ENCODE peak calls at places on chromosomes 6 and 20, in ten cellular contexts. One of them, this sample, is unnamed.

GRCh38 chr6:71043902-71044301 is 87.0 kb upstream of the B3GAT2 start:
- DNase-seq in A172: peak; percentile 11
- DNase-seq in hepatic stellate cell: no peak
- DNase-seq in cardiac muscle cell: no peak
- DNase-seq in progenitor cell of endocrine pancreas: no peak
- DNase-seq in mesendoderm: peak; percentile 45
- DNase-seq in hepatocyte: no peak
- DNase-seq in EL: peak; percentile 22
- DNase-seq in SHP77: no peak
- DNase-seq in fibroblast of lung: no peak
- DNase-seq in this sample: no peak

GRCh38 chr20:35003211-35004031 is 47.8 kb downstream of the MYH7B start:
- DNase-seq in cardiac muscle cell: no peak
- DNase-seq in hepatocyte: no peak
- DNase-seq in progenitor cell of endocrine pancreas: no peak
- DNase-seq in A172: no peak
- DNase-seq in mesendoderm: no peak
- DNase-seq in EL: no peak
- DNase-seq in SHP77: no peak
- DNase-seq in hepatic stellate cell: no peak
- DNase-seq in fibroblast of lung: no peak
- DNase-seq in this sample: no peak

GRCh38 chr6:72272958-72273357 is 348.9 kb upstream of the KCNQ5 start:
- DNase-seq in progenitor cell of endocrine pancreas: no peak
- DNase-seq in hepatocyte: no peak
- DNase-seq in SHP77: no peak
- DNase-seq in mesendoderm: no peak
- DNase-seq in cardiac muscle cell: no peak
- DNase-seq in EL: peak; percentile 79
- DNase-seq in A172: no peak
- DNase-seq in fibroblast of lung: peak; percentile 76
- DNase-seq in hepatic stellate cell: no peak
- DNase-seq in this sample: no peak

GRCh38 chr20:37270586-37271420 is 9.2 kb upstream of the GHRH start:
- DNase-seq in SHP77: no peak
- DNase-seq in fibroblast of lung: peak; percentile 56
- DNase-seq in mesendoderm: no peak
- DNase-seq in cardiac muscle cell: no peak
- DNase-seq in EL: no peak
- DNase-seq in hepatocyte: no peak
- DNase-seq in A172: no peak
- DNase-seq in hepatic stellate cell: no peak
- DNase-seq in progenitor cell of endocrine pancreas: no peak
- DNase-seq in this sample: no peak

GRCh38 chr6:124027392-124027791 is 223.7 kb downstream of the NKAIN2 start:
- DNase-seq in hepatocyte: no peak
- DNase-seq in fibroblast of lung: no peak
- DNase-seq in hepatic stellate cell: no peak
- DNase-seq in progenitor cell of endocrine pancreas: no peak
- DNase-seq in SHP77: no peak
- DNase-seq in cardiac muscle cell: no peak
- DNase-seq in A172: no peak
- DNase-seq in EL: no peak
- DNase-seq in mesendoderm: no peak
- DNase-seq in this sample: no peak

GRCh38 chr20:18987781-18988360 is 174.3 kb downstream of the SCP2D1 start:
- DNase-seq in A172: no peak
- DNase-seq in fibroblast of lung: no peak
- DNase-seq in hepatic stellate cell: no peak
- DNase-seq in EL: no peak
- DNase-seq in cardiac muscle cell: no peak
- DNase-seq in mesendoderm: no peak
- DNase-seq in progenitor cell of endocrine pancreas: no peak
- DNase-seq in SHP77: no peak
- DNase-seq in hepatocyte: no peak
- DNase-seq in this sample: no peak

GRCh38 chr6:158422629-158423238 is 110.5 kb downstream of the TULP4 start:
- DNase-seq in progenitor cell of endocrine pancreas: no peak
- DNase-seq in cardiac muscle cell: no peak
- DNase-seq in mesendoderm: peak; percentile 11
- DNase-seq in fibroblast of lung: peak; percentile 50
- DNase-seq in hepatic stellate cell: no peak
- DNase-seq in hepatocyte: no peak
- DNase-seq in EL: no peak
- DNase-seq in A172: no peak
- DNase-seq in SHP77: no peak
- DNase-seq in this sample: no peak

GRCh38 chr20:62860924-62861691 is 514 bp downstream of the TCFL5 start:
- DNase-seq in hepatic stellate cell: no peak
- DNase-seq in EL: peak; percentile 28
- DNase-seq in hepatocyte: peak; percentile 62
- DNase-seq in fibroblast of lung: peak; percentile 25
- DNase-seq in cardiac muscle cell: peak; percentile 30
- DNase-seq in A172: no peak
- DNase-seq in mesendoderm: no peak
- DNase-seq in SHP77: no peak
- DNase-seq in progenitor cell of endocrine pancreas: no peak
- DNase-seq in this sample: peak; percentile 25

GRCh38 chr6:51805517-51805916 is 281.9 kb downstream of the PKHD1 start:
- DNase-seq in cardiac muscle cell: no peak
- DNase-seq in hepatocyte: no peak
- DNase-seq in fibroblast of lung: no peak
- DNase-seq in SHP77: no peak
- DNase-seq in mesendoderm: no peak
- DNase-seq in hepatic stellate cell: no peak
- DNase-seq in EL: no peak
- DNase-seq in progenitor cell of endocrine pancreas: no peak
- DNase-seq in A172: no peak
- DNase-seq in this sample: no peak